ENCODE peak calls at places on chromosomes 4 and X, in four cellular contexts. One of them, this sample, is unnamed.

GRCh38 chr4:7366180-7366957 is 68.4 kb downstream of the PSAPL1 start:
- DNase-seq in GM12891: no peak
- DNase-seq in IMR-90: no peak
- DNase-seq in CD4-positive, alpha-beta T cell: no peak
- DNase-seq in this sample: no peak

GRCh38 chr4:54025582-54025981 is 38.8 kb downstream of the CHIC2 start:
- DNase-seq in GM12891: no peak
- DNase-seq in IMR-90: no peak
- DNase-seq in CD4-positive, alpha-beta T cell: no peak
- DNase-seq in this sample: no peak

GRCh38 chrX:140521393-140521792 is 16.5 kb upstream of the SOX3 start:
- DNase-seq in GM12891: no peak
- DNase-seq in IMR-90: no peak
- DNase-seq in CD4-positive, alpha-beta T cell: no peak
- DNase-seq in this sample: no peak

GRCh38 chr4:175330652-175331051 is 412.5 kb downstream of the ADAM29 start:
- DNase-seq in GM12891: no peak
- DNase-seq in IMR-90: peak
- DNase-seq in CD4-positive, alpha-beta T cell: no peak
- DNase-seq in this sample: no peak

GRCh38 chr4:123997116-123997515 is 600.5 kb downstream of the SPRY1 start:
- DNase-seq in GM12891: no peak
- DNase-seq in IMR-90: no peak
- DNase-seq in CD4-positive, alpha-beta T cell: no peak
- DNase-seq in this sample: no peak

GRCh38 chrX:18286322-18286831 is 65.7 kb upstream of the BEND2 start:
- DNase-seq in GM12891: no peak
- DNase-seq in IMR-90: no peak
- DNase-seq in CD4-positive, alpha-beta T cell: no peak
- DNase-seq in this sample: no peak

GRCh38 chr4:29295280-29295679 is 1424.9 kb upstream of the PCDH7 start:
- DNase-seq in GM12891: no peak
- DNase-seq in IMR-90: peak
- DNase-seq in CD4-positive, alpha-beta T cell: no peak
- DNase-seq in this sample: no peak

GRCh38 chr4:105140684-105141490 is 5.8 kb upstream of the TET2 start:
- DNase-seq in GM12891: no peak
- DNase-seq in IMR-90: no peak
- DNase-seq in CD4-positive, alpha-beta T cell: peak
- DNase-seq in this sample: peak

GRCh38 chr4:145375416-145375815 is 106.2 kb upstream of the SMAD1 start:
- DNase-seq in GM12891: no peak
- DNase-seq in IMR-90: no peak
- DNase-seq in CD4-positive, alpha-beta T cell: no peak
- DNase-seq in this sample: no peak

GRCh38 chr4:141833209-141833608 is 196.8 kb downstream of the IL15 start:
- DNase-seq in GM12891: no peak
- DNase-seq in IMR-90: no peak
- DNase-seq in CD4-positive, alpha-beta T cell: no peak
- DNase-seq in this sample: no peak

GRCh38 chrX:148466292-148466691 is 34.1 kb upstream of the AFF2 start:
- DNase-seq in GM12891: no peak
- DNase-seq in IMR-90: no peak
- DNase-seq in CD4-positive, alpha-beta T cell: no peak
- DNase-seq in this sample: no peak

This sample was measured in kidney glomerular epithelial cell.